ENCODE peak calls at places on chromosomes 13 and 19, in six cellular contexts. X is kidney epithelial cell, H is choroid plexus epithelial cell, R is colonic mucosa, U is uterus, W is heart right ventricle. Y is an unnamed sample.

GRCh38 chr13:81540777-81541176 is 1199.9 kb upstream of the SPRY2 start:
- DNase-seq in W (no peak), U (no peak), X (no peak), H (peak; percentile 53), R (no peak), Y (no peak)

GRCh38 chr19:57566396-57567256 is 7.0 kb upstream of the ZNF550 start:
- DNase-seq in X (no peak), R (no peak), W (no peak), H (peak; percentile 61), U (no peak), Y (no peak)

GRCh38 chr19:23436318-23436717 is 41.0 kb upstream of the ZNF91 start:
- DNase-seq in U (no peak), H (no peak), W (no peak), X (no peak), R (peak; percentile 27), Y (no peak)

GRCh38 chr19:43639507-43640423 is at the start of gene CADM4:
- DNase-seq in H (no peak), X (no peak), U (peak; percentile 33), R (peak; percentile 45), W (peak; percentile 16), Y (no peak)

GRCh38 chr13:30932481-30933333 is at the start of gene TEX26:
- DNase-seq in X (no peak), R (no peak), U (no peak), H (peak; percentile 54), W (peak; percentile 14), Y (no peak)

GRCh38 chr13:47277774-47278173 is 380.9 kb upstream of the HTR2A start:
- DNase-seq in W (no peak), U (no peak), X (no peak), H (peak; percentile 56), R (no peak), Y (peak; percentile 52)

GRCh38 chr19:906480-906879 is 6.5 kb downstream of the R3HDM4 start:
- DNase-seq in R (no peak), W (no peak), X (no peak), U (no peak), H (no peak), Y (no peak)

GRCh38 chr13:113875829-113876228 is 12.0 kb upstream of the GAS6 start:
- DNase-seq in H (no peak), R (no peak), X (no peak), U (no peak), W (no peak), Y (no peak)

GRCh38 chr19:32631381-32631780 is 43.6 kb downstream of the ANKRD27 start:
- DNase-seq in X (no peak), H (peak; percentile 27), U (no peak), W (no peak), R (no peak), Y (no peak)

GRCh38 chr19:9797871-9798270 is 21.0 kb downstream of the FBXL12 start:
- DNase-seq in U (no peak), W (no peak), X (no peak), R (no peak), H (no peak), Y (no peak)

GRCh38 chr13:32142956-32143375 is 111.4 kb downstream of the FRY start:
- DNase-seq in X (peak; percentile 31), R (no peak), W (no peak), U (no peak), H (peak; percentile 95), Y (peak; percentile 77)

GRCh38 chr19:6017576-6017975 is 39.6 kb upstream of the RANBP3 start:
- DNase-seq in R (no peak), H (no peak), X (no peak), W (no peak), U (no peak), Y (no peak)

GRCh38 chr13:29924482-29924884 is 74.1 kb upstream of the UBL3 start:
- DNase-seq in U (no peak), W (no peak), R (no peak), H (peak; percentile 75), X (peak; percentile 81), Y (peak; percentile 66)
- TF ChIP-seq CTCF in U (no peak), W (no peak), R (no peak), H (no peak), X (no peak), Y (no peak)

GRCh38 chr13:24161980-24162517 is 1.5 kb downstream of the SPATA13 start:
- DNase-seq in W (no peak), H (no peak), U (no peak), X (no peak), R (peak; percentile 87), Y (no peak)
- TF ChIP-seq CTCF in W (no peak), H (no peak), U (no peak), X (no peak), R (no peak), Y (no peak)

DNA sequence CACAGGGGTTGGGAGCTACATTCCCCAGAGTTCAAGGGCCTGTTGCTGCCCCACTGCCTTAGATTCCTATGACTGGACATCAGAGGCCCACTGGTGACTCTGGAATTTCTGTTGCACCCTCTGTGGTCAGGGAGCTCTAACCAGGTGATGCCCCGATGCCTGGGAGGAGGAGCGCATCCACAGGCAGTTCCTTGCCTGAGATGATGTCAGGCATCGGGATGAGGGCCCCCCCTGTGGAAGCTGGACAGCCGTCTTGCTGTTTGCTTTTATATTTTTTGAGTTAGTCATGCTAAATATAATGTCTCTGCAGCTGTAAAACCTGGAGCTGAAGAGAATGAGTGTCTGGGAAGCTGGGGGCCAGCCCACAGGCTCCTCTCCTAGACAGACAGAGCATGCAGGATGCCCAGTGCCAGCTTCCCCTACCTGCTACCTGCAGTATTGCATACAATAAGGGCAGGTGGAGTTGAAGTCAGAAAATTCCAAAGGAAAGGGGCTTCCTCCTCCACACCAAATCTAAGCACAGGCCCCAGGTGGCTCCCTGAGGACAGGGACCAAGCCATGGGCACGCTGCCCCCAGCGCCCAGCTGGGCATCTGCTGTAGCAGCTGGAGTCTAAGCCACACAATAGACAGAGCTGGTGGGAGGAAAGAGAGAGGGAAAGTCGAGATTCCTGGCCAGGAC is 16.2 kb downstream of the COL4A2 start:
- DNase-seq in U (no peak), X (peak; percentile 95), H (peak; percentile 95), W (no peak), R (no peak), Y (peak; percentile 74)
- TF ChIP-seq CTCF in U (no peak), X (peak; percentile 50), H (peak; percentile 35), W (no peak), R (no peak), Y (no peak)

GRCh38 chr13:27797228-27797624 is 4.9 kb downstream of the GSX1 start:
- DNase-seq in R (no peak), H (peak; percentile 18), X (no peak), W (no peak), U (no peak), Y (peak; percentile 35)
- TF ChIP-seq CTCF in R (no peak), H (peak; percentile 40), X (peak; percentile 17), W (no peak), U (no peak), Y (no peak)

GRCh38 chr19:2661615-2662014 is 40.9 kb downstream of the GNG7 start:
- DNase-seq in U (no peak), H (peak; percentile 6), W (no peak), X (no peak), R (no peak), Y (no peak)
- TF ChIP-seq CTCF in U (no peak), H (peak; percentile 29), W (no peak), X (no peak), R (no peak), Y (no peak)

Y was measured in foreskin fibroblast.